ENCODE peak calls at places on chromosomes 4 and X, in five cellular contexts. L, S, I, T and D are unnamed samples. For H3K4me1, the result is how much of the 10 kb centered on the place peaks cover.

GRCh38 chr4:173507471-173508385 is 22.3 kb downstream of the HAND2 start:
- DNase-seq in I (no peak), L (no peak), S (peak), T (no peak), D (no peak)

GRCh38 chr4:159018062-159018629 is 84.7 kb upstream of the RAPGEF2 start:
- DNase-seq in S (no peak), L (no peak), I (no peak), T (no peak), D (peak)

GRCh38 chr4:142547974-142548373 is 298.1 kb downstream of the INPP4B start:
- DNase-seq in I (no peak), S (no peak), T (no peak), L (peak), D (no peak)

GRCh38 chrX:78712381-78712780 is 35.1 kb upstream of the LPAR4 start:
- DNase-seq in I (no peak), S (no peak), L (no peak), T (no peak), D (no peak)

GRCh38 chr4:105387466-105387865 is 86.4 kb downstream of the PPA2 start:
- DNase-seq in I (no peak), S (no peak), L (peak), T (peak), D (no peak)

GRCh38 chr4:164410401-164410800 is 343.5 kb upstream of the SMIM31 start:
- DNase-seq in L (no peak), S (no peak), I (no peak), T (no peak), D (no peak)

GRCh38 chrX:40055495-40055894 is 42.3 kb downstream of the BCOR start:
- DNase-seq in T (no peak), S (no peak), I (no peak), L (peak), D (no peak)

GRCh38 chr4:84258905-84259830 is 239.9 kb downstream of the NKX6-1 start:
- DNase-seq in S (peak), T (peak), I (no peak), L (peak), D (peak)

GRCh38 chrX:18360867-18361266 is 6.4 kb upstream of the SCML2 start:
- DNase-seq in T (no peak), S (no peak), L (peak), I (no peak), D (no peak)

GRCh38 chr4:11702886-11703555 is 274.3 kb upstream of the HS3ST1 start:
- DNase-seq in S (no peak), I (peak), T (no peak), L (no peak), D (no peak)

GRCh38 chrX:68699960-68700746 is 52.7 kb downstream of the STARD8 start:
- DNase-seq in L (peak), T (no peak), S (no peak), I (no peak), D (no peak)

GRCh38 chr4:2843023-2843908 is at the start of gene ADD1:
- DNase-seq in L (peak), I (peak), T (peak), S (peak), D (peak)

GRCh38 chr4:69743476-69744156 is 16.8 kb downstream of the SULT1B1 start:
- DNase-seq in L (no peak), T (no peak), I (no peak), S (no peak), D (no peak)

GRCh38 chr4:128358231-128358902 is 70.8 kb upstream of the PGRMC2 start:
- DNase-seq in L (peak), S (no peak), I (no peak), T (peak), D (no peak)

GRCh38 chr4:114257516-114257915 is 278.1 kb upstream of the ARSJ start:
- DNase-seq in I (no peak), T (peak), L (peak), S (no peak), D (no peak)

GRCh38 chr4:139015948-139016451 is 419 bp downstream of the NOCT start:
- DNase-seq in I (no peak), S (peak), T (peak), L (peak), D (peak)

GRCh38 chr4:26032572-26033320 is 118.7 kb downstream of the SMIM20 start:
- DNase-seq in L (peak), S (no peak), T (peak), I (no peak), D (no peak)

GRCh38 chrX:8042304-8042703 is 115.1 kb upstream of the PNPLA4 start:
- DNase-seq in T (no peak), I (no peak), S (peak), L (no peak), D (no peak)

GRCh38 chr4:83964996-83965541 is 429.2 kb downstream of the GPAT3 start:
- DNase-seq in L (peak), I (no peak), S (peak), T (no peak), D (no peak)

GRCh38 chr4:38383646-38384121 is 280.3 kb upstream of the KLF3 start:
- DNase-seq in I (no peak), T (no peak), L (no peak), S (no peak), D (no peak)

GRCh38 chr4:150256841-150257273 is 178.6 kb downstream of the DCLK2 start:
- DNase-seq in T (no peak), L (no peak), I (peak), S (peak), D (peak)

GRCh38 chr4:39544580-39545315 is 17.5 kb upstream of the UGDH start:
- DNase-seq in T (peak), L (peak), I (no peak), S (no peak), D (no peak)

GRCh38 chrX:136745215-136746173 is 35.2 kb downstream of the ARHGEF6 start:
- DNase-seq in I (no peak), S (no peak), L (no peak), T (peak), D (no peak)

GRCh38 chr4:52864816-52865215 is 2.7 kb downstream of the RASL11B start:
- DNase-seq in T (peak), S (no peak), L (peak), I (no peak), D (peak)

GRCh38 chr4:143597271-143597670 is 83.8 kb downstream of the SMARCA5 start:
- DNase-seq in T (no peak), I (no peak), S (no peak), L (no peak), D (no peak)

GRCh38 chrX:12978205-12979010 is 3.5 kb downstream of the TMSB4X start:
- DNase-seq in T (peak), I (no peak), L (peak), S (peak), D (no peak)
- H3K4me3 ChIP-seq in T (peak), I (no peak), L (no peak), S (no peak), D (no peak)

DNA sequence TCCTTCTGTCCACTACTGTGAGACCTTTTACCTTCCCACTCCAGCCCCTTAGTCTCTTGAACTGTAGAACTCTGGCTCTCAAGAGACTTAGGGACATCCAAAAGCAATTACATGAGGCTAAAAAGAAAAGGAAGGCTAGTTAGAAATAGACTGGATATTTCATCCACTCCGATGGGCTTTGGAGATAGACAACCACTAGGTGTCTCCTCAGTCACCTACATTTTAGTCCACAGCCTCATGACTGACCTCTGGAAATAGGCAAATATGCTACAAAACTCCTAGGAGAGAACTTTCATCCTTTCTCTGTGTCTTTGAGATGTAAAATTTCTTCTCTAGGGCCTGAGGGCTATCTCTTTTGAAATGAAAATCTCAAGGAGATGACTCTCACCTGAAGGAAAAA is 45.1 kb upstream of the LAMP2 start:
- DNase-seq in T (peak), S (peak), I (no peak), L (peak), D (no peak)
- TF ChIP-seq CTCF in T (no peak), S (peak), I (peak), L (peak), D (peak)

DNA sequence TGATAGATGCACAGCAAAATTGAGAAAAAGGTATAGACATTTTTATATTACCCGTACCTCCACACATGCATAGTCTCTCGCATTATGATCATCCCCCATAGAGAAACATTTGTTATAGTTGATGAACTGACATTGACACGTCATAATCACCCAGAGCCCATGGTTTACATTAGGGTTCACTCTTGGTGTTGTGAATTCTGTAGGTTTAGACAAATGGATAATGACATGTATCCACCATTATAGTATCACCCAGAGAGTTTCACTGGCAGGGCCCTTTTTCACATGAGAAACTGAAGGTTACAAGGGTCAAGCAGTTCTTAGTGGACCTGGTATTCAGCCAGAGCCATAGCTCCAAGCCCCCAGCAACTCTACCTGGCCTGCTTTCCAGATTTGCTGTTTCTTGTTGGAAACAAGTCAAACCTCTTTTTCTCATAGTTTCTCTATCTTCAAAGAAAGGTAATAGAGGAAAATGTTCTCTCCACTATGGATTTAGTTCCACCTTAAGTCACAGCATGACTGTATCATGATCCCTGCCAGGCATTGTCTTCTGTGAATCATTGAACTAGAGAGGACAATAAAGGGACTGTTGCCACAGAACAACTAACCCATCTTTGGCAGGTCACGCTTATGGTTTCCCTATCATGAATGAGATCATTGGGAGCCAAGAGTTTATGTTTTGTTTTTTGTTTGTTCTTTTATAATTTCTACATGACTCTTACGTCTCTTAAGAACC is 64.0 kb downstream of the HHIP start:
- DNase-seq in L (peak), T (no peak), I (peak), S (no peak), D (no peak)
- H3K4me1 ChIP-seq in L (under half), T (under half), I (under half), S (under half), D (under half)

DNA sequence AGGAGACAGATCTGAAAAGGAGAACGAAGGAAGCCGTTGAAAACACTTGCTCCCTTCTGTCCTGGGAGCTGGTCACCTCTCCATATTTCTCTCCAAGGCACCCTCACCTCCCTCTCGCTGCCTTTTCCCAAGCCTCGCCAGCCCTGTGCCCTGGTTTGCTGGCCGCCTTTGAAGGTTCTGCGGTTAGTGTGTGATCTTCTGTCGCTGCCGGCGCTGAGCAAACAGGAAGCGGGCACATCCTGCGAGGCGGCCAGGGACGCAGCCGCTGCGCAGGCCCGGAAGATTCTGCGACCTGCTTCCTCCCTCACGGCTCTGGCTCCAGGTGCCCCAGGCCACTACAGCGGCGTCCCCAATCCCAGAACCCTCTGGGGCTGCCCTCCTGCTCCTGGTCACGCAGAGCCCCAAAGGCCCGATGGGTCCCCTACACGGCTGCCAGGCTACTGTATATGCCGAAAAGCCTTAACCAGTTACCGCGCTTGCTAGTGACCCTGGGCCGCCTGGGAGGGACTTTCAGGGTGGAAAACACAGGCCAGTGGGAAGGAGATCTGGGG is 2.5 kb upstream of the SASH3 start:
- DNase-seq in S (no peak), T (no peak), L (no peak), I (no peak), D (no peak)
- H3K4me3 ChIP-seq in S (no peak), T (no peak), L (no peak), I (no peak), D (no peak)